ENCODE peak calls at places on chromosome 3, in four cellular contexts. D, V, Q and Y are unnamed samples.
A peak's percentile ranks its signal among the peaks of the same experiment; 100 is the strongest.

GRCh38 chr3:194306109-194306686 is 44.9 kb downstream of the CPN2 start:
- DNase-seq in D (no peak), V (no peak), Q (peak; percentile 53), Y (no peak)

GRCh38 chr3:52046186-52046913 is 10.0 kb downstream of the DUSP7 start:
- DNase-seq in D (peak; percentile 29), V (no peak), Q (no peak), Y (peak; percentile 78)

GRCh38 chr3:111541391-111541790 is 606 bp upstream of the CD96 start:
- DNase-seq in D (no peak), V (no peak), Q (no peak), Y (no peak)

GRCh38 chr3:46278816-46279672 is 36.8 kb downstream of the CCR3 start:
- DNase-seq in D (no peak), V (no peak), Q (no peak), Y (no peak)

GRCh38 chr3:169780738-169781137 is 7.5 kb downstream of the MYNN start:
- DNase-seq in D (no peak), V (no peak), Q (no peak), Y (no peak)

GRCh38 chr3:29655016-29655415 is 374.1 kb downstream of the RBMS3 start:
- DNase-seq in D (no peak), V (no peak), Q (no peak), Y (no peak)

GRCh38 chr3:12395349-12396012 is 88.8 kb upstream of the TSEN2 start:
- DNase-seq in D (no peak), V (no peak), Q (no peak), Y (no peak)

GRCh38 chr3:185757176-185757575 is 67.7 kb downstream of the IGF2BP2 start:
- DNase-seq in D (no peak), V (no peak), Q (no peak), Y (no peak)

GRCh38 chr3:76010252-76010651 is 224.9 kb upstream of the ZNF717 start:
- DNase-seq in D (no peak), V (no peak), Q (no peak), Y (no peak)

GRCh38 chr3:121924734-121925133 is 30.5 kb downstream of the SLC15A2 start:
- DNase-seq in D (no peak), V (no peak), Q (no peak), Y (no peak)

GRCh38 chr3:26068890-26069289 is 279.0 kb downstream of the OXSM start:
- DNase-seq in D (peak; percentile 7), V (peak; percentile 66), Q (no peak), Y (no peak)

GRCh38 chr3:192409203-192409837 is 318.0 kb downstream of the FGF12 start:
- DNase-seq in D (peak; percentile 49), V (peak; percentile 77), Q (peak; percentile 65), Y (no peak)

GRCh38 chr3:159654183-159655134 is 334.2 kb upstream of the IL12A start:
- DNase-seq in D (peak; percentile 48), V (peak; percentile 48), Q (no peak), Y (no peak)

GRCh38 chr3:136595862-136596697 is 156.1 kb downstream of the STAG1 start:
- DNase-seq in D (no peak), V (no peak), Q (no peak), Y (no peak)

GRCh38 chr3:66450389-66451022 is 50.3 kb downstream of the LRIG1 start:
- DNase-seq in D (peak; percentile 87), V (peak; percentile 83), Q (no peak), Y (no peak)

GRCh38 chr3:69649120-69649519 is 90.1 kb upstream of the MITF start:
- DNase-seq in D (no peak), V (no peak), Q (no peak), Y (no peak)

GRCh38 chr3:62462790-62463186 is 89.4 kb upstream of the FEZF2 start:
- DNase-seq in D (no peak), V (no peak), Q (no peak), Y (no peak)

GRCh38 chr3:155730843-155731242 is 14.0 kb downstream of the PLCH1 start:
- DNase-seq in D (no peak), V (no peak), Q (no peak), Y (no peak)

GRCh38 chr3:16335772-16336621 is 71.0 kb downstream of the OXNAD1 start:
- DNase-seq in D (no peak), V (no peak), Q (no peak), Y (no peak)

GRCh38 chr3:196207159-196207832 is 3.9 kb downstream of the ZDHHC19 start:
- DNase-seq in D (no peak), V (peak; percentile 60), Q (peak; percentile 73), Y (no peak)

GRCh38 chr3:183904833-183905780 is 20.4 kb upstream of the PARL start:
- DNase-seq in D (no peak), V (no peak), Q (no peak), Y (no peak)

GRCh38 chr3:67349551-67350174 is 304.7 kb downstream of the SUCLG2 start:
- DNase-seq in D (no peak), V (no peak), Q (no peak), Y (no peak)

GRCh38 chr3:175851541-175851940 is 992.4 kb downstream of the NAALADL2 start:
- DNase-seq in D (no peak), V (no peak), Q (no peak), Y (no peak)

GRCh38 chr3:38114052-38114874 is 22.7 kb downstream of the ACAA1 start:
- DNase-seq in D (no peak), V (no peak), Q (no peak), Y (no peak)

GRCh38 chr3:130626021-130626420 is 109.0 kb downstream of the COL6A6 start:
- DNase-seq in D (no peak), V (no peak), Q (no peak), Y (no peak)

GRCh38 chr3:147886889-147887288 is 477.7 kb downstream of the ZIC1 start:
- DNase-seq in D (no peak), V (no peak), Q (no peak), Y (no peak)

GRCh38 chr3:147887797-147888196 is 478.6 kb downstream of the ZIC1 start:
- DNase-seq in D (no peak), V (no peak), Q (no peak), Y (no peak)

GRCh38 chr3:147881933-147882332 is 472.8 kb downstream of the ZIC1 start:
- DNase-seq in D (no peak), V (no peak), Q (no peak), Y (no peak)
- H3K9me3 ChIP-seq in D (peaks cover 13% of the 10 kb centered on the region), V (peaks cover 5% of the 10 kb centered on the region), Q (peaks cover 16% of the 10 kb centered on the region), Y (peaks cover 16% of the 10 kb centered on the region)

GRCh38 chr3:134235677-134236076 is 15.0 kb downstream of the RYK start:
- DNase-seq in D (no peak), V (no peak), Q (no peak), Y (no peak)
- H3K4me1 ChIP-seq in D (peaks cover 85% of the 10 kb centered on the region), V (peaks cover 22% of the 10 kb centered on the region), Q (peaks cover 29% of the 10 kb centered on the region), Y (peaks cover 74% of the 10 kb centered on the region)

DNA sequence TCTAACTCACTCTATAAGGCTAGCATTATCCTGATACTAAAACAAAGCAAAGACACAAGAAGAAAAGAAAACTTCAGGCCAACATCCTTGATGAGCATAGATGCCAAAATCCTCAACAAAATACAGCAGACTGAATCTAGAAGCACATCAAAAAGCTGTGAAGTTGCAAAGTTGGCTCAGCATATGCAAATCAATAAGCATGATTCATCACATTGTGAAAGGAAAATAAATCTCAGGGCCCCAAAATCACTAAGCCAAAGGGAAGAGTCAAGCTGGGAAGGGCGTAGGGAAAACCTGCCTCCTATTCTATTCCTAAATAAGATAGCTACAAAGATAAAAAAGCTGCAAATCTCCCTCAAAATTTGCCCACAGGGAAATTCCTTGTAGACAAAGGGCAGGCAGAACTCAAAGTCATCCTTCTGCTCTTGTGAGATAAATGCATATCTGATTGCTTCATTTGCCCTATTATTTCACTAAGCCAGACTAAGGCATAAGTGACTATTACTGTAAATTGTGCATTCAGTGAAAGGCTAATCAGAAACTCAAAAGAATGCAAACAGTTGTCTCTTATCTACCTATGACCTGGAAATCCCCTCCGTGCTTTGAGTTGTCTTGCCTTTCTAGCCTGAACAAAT is 30.4 kb upstream of the CCNL1 start:
- DNase-seq in D (no peak), V (no peak), Q (no peak), Y (no peak)
- H3K9me3 ChIP-seq in D (no peaks in the 10 kb centered on the region), V (no peaks in the 10 kb centered on the region), Q (peaks cover 9% of the 10 kb centered on the region), Y (peaks cover 40% of the 10 kb centered on the region)

DNA sequence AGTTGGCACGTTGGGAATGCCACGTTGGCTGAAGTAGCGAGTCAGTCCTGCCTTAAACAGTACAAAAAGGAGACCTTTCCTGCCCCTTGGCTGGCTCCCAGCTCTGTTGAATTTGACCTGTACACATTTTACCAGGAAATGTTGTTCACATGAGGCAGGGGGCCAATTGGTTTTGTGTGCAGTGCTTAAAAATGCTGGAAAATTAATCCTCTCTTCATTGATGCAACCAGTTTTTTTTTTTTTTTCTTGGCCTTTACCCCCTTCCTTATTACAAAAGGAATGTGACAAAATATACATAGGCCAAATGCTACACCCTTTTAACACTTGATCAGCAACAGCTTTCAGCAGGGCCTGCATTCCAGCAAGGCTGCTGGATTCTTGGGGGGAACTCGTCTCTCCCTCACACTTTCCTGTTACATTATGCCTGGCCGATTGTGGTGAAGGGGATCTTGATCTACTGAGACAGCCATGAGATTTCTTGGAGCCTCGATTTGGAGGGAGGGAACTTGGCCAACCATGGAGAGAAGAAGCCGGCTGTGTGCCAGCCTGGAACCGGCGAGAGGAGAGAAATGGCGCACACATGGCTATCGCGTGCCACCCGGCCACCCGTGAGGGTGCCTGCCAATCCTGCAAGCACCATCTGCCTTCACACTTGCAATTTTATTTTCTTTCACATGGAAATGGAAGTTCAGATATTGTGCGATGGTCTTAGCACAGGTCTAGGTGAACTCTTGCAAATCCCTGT is 93.0 kb downstream of the DNASE1L3 start:
- DNase-seq in D (peak; percentile 69), V (peak; percentile 88), Q (no peak), Y (no peak)
- H3K4me1 ChIP-seq in D (peaks cover 52% of the 10 kb centered on the region), V (peaks cover 28% of the 10 kb centered on the region), Q (peaks cover 33% of the 10 kb centered on the region), Y (peaks cover 31% of the 10 kb centered on the region)

GRCh38 chr3:197561926-197562325 is 6.2 kb upstream of the BDH1 start:
- DNase-seq in D (no peak), V (no peak), Q (no peak), Y (no peak)
- H3K9me3 ChIP-seq in D (no peaks in the 10 kb centered on the region), V (no peaks in the 10 kb centered on the region), Q (no peaks in the 10 kb centered on the region), Y (no peaks in the 10 kb centered on the region)

GRCh38 chr3:63655519-63655918 is 3.0 kb downstream of the SNTN start:
- DNase-seq in D (no peak), V (no peak), Q (no peak), Y (no peak)

GRCh38 chr3:63656791-63657190 is 4.3 kb downstream of the SNTN start:
- DNase-seq in D (no peak), V (no peak), Q (no peak), Y (no peak)

GRCh38 chr3:63654246-63654645 is 1.8 kb downstream of the SNTN start:
- DNase-seq in D (no peak), V (no peak), Q (no peak), Y (no peak)

GRCh38 chr3:63652066-63652725 is at the start of gene SNTN:
- DNase-seq in D (no peak), V (no peak), Q (no peak), Y (no peak)

GRCh38 chr3:63654931-63655330 is 2.5 kb downstream of the SNTN start:
- DNase-seq in D (no peak), V (no peak), Q (no peak), Y (no peak)
- H3K4me1 ChIP-seq in D (no peaks in the 10 kb centered on the region), V (no peaks in the 10 kb centered on the region), Q (no peaks in the 10 kb centered on the region), Y (no peaks in the 10 kb centered on the region)